ENCODE peak calls at places on chromosomes 2 and 18, in ten cellular contexts. J is endodermal cell, E is neural progenitor cell, A is NCI-H524, Z is tibial nerve, S is HL-60, K is neuronal stem cell, P is pancreas, N is NCI-H774, V is nucleus accumbens. Q is an unnamed sample.
A peak's percentile ranks its signal among the peaks of the same experiment; 100 is the strongest.

GRCh38 chr2:23803275-23803964 is 123.5 kb downstream of the ATAD2B start:
- DNase-seq in J (no peak), E (no peak), A (no peak), Z (no peak), S (no peak), K (no peak), P (no peak), N (no peak), V (no peak), Q (no peak)

GRCh38 chr18:54647176-54647575 is 56.1 kb downstream of the DYNAP start:
- DNase-seq in J (peak; percentile 68), E (peak; percentile 53), A (peak; percentile 23), Z (no peak), S (no peak), K (peak; percentile 11), P (no peak), N (no peak), V (no peak), Q (no peak)

GRCh38 chr2:111072220-111072871 is 48.4 kb upstream of the BCL2L11 start:
- DNase-seq in J (no peak), E (no peak), A (no peak), Z (no peak), S (no peak), K (no peak), P (no peak), N (peak; percentile 17), V (no peak), Q (no peak)

GRCh38 chr18:44238911-44239310 is 441.8 kb upstream of the SETBP1 start:
- DNase-seq in J (no peak), E (no peak), A (no peak), Z (no peak), S (no peak), K (no peak), P (no peak), N (no peak), V (no peak), Q (no peak)

GRCh38 chr2:56770490-56770889 is 586.7 kb downstream of the CCDC85A start:
- DNase-seq in J (no peak), E (no peak), A (no peak), Z (no peak), S (no peak), K (no peak), P (no peak), N (no peak), V (no peak), Q (no peak)

GRCh38 chr2:127053731-127054603 is 53.0 kb downstream of the BIN1 start:
- DNase-seq in J (no peak), E (no peak), A (no peak), Z (no peak), S (no peak), K (no peak), P (no peak), N (no peak), V (no peak), Q (no peak)

GRCh38 chr2:61620244-61621159 is 82.3 kb upstream of the XPO1 start:
- DNase-seq in J (no peak), E (no peak), A (no peak), Z (no peak), S (peak; percentile 17), K (no peak), P (no peak), N (no peak), V (no peak), Q (no peak)

GRCh38 chr2:72027426-72028161 is 120.1 kb downstream of the CYP26B1 start:
- DNase-seq in J (peak; percentile 54), E (no peak), A (no peak), Z (no peak), S (no peak), K (no peak), P (no peak), N (no peak), V (no peak), Q (no peak)

GRCh38 chr2:149394864-149395263 is 64.5 kb downstream of the LYPD6 start:
- DNase-seq in J (no peak), E (no peak), A (no peak), Z (no peak), S (no peak), K (no peak), P (no peak), N (no peak), V (no peak), Q (no peak)

GRCh38 chr2:227472265-227473018 is 486 bp downstream of the AGFG1 start:
- DNase-seq in J (peak; percentile 82), E (peak; percentile 78), A (no peak), Z (no peak), S (no peak), K (no peak), P (peak; percentile 49), N (peak; percentile 36), V (no peak), Q (no peak)

GRCh38 chr2:165582409-165582808 is 112.9 kb downstream of the CSRNP3 start:
- DNase-seq in J (no peak), E (no peak), A (no peak), Z (no peak), S (no peak), K (no peak), P (no peak), N (no peak), V (no peak), Q (no peak)

GRCh38 chr2:68235090-68235489 is 17.2 kb downstream of the PPP3R1 start:
- DNase-seq in J (no peak), E (no peak), A (no peak), Z (no peak), S (no peak), K (no peak), P (no peak), N (no peak), V (no peak), Q (no peak)

GRCh38 chr18:27378396-27379094 is 193.4 kb upstream of the CHST9 start:
- DNase-seq in J (no peak), E (no peak), A (no peak), Z (no peak), S (no peak), K (no peak), P (no peak), N (no peak), V (no peak), Q (no peak)

GRCh38 chr2:181656450-181657261 is at the start of gene CERKL:
- DNase-seq in J (peak; percentile 92), E (peak; percentile 82), A (peak; percentile 93), Z (no peak), S (peak; percentile 2), K (peak; percentile 51), P (peak; percentile 53), N (peak; percentile 87), V (no peak), Q (no peak)

GRCh38 chr2:61109291-61109690 is 43.6 kb downstream of the SANBR start:
- DNase-seq in J (no peak), E (no peak), A (no peak), Z (no peak), S (no peak), K (no peak), P (no peak), N (no peak), V (no peak), Q (no peak)

GRCh38 chr2:45874324-45874723 is 222.8 kb downstream of the PRKCE start:
- DNase-seq in J (no peak), E (no peak), A (peak; percentile 36), Z (peak; percentile 23), S (no peak), K (no peak), P (peak; percentile 93), N (no peak), V (no peak), Q (no peak)

GRCh38 chr2:3189076-3189591 is 188.5 kb downstream of the EIPR1 start:
- DNase-seq in J (no peak), E (no peak), A (no peak), Z (no peak), S (no peak), K (no peak), P (no peak), N (no peak), V (no peak), Q (no peak)

GRCh38 chr18:42072407-42072806 is 117.4 kb downstream of the PIK3C3 start:
- DNase-seq in J (no peak), E (no peak), A (no peak), Z (no peak), S (peak; percentile 32), K (no peak), P (no peak), N (no peak), V (no peak), Q (no peak)

GRCh38 chr2:55116966-55117365 is 66.7 kb upstream of the RTN4 start:
- DNase-seq in J (no peak), E (no peak), A (no peak), Z (no peak), S (no peak), K (no peak), P (no peak), N (no peak), V (no peak), Q (no peak)

GRCh38 chr2:42569883-42570282 is 1.5 kb downstream of the MTA3 start:
- DNase-seq in J (no peak), E (no peak), A (no peak), Z (no peak), S (no peak), K (no peak), P (no peak), N (no peak), V (no peak), Q (no peak)

GRCh38 chr2:55364189-55365055 is 55.2 kb downstream of the CCDC88A start:
- DNase-seq in J (no peak), E (no peak), A (no peak), Z (no peak), S (peak; percentile 60), K (no peak), P (no peak), N (no peak), V (no peak), Q (no peak)

Q was measured in CMK.